ENCODE peak calls at places on chromosomes 12 and 14, in five cellular contexts. U is sigmoid colon, Z is GM06990, K is heart right ventricle, R is Karpas-422. G is an unnamed sample.

GRCh38 chr14:93974833-93975232 is 1.5 kb downstream of the ASB2 start:
- DNase-seq in U (no peak), Z (no peak), K (peak), R (no peak), G (no peak)

GRCh38 chr12:45284096-45284901 is 68.4 kb downstream of the ANO6 start:
- DNase-seq in Z (no peak), K (no peak), U (no peak), R (no peak), G (no peak)

GRCh38 chr12:113867258-113867657 is 98.9 kb downstream of the RBM19 start:
- DNase-seq in R (no peak), Z (no peak), U (no peak), K (no peak), G (no peak)

GRCh38 chr14:102353126-102353619 is 9.5 kb downstream of the CINP start:
- DNase-seq in K (no peak), R (no peak), U (no peak), Z (no peak), G (no peak)

GRCh38 chr14:76953196-76953945 is 75.1 kb downstream of the IRF2BPL start:
- DNase-seq in K (peak), U (peak), Z (peak), R (no peak), G (peak)

GRCh38 chr12:19707948-19708409 is 268.7 kb downstream of the AEBP2 start:
- DNase-seq in U (no peak), R (peak), Z (no peak), K (no peak), G (no peak)

GRCh38 chr12:56518570-56518969 is 3.0 kb upstream of the RBMS2 start:
- DNase-seq in R (no peak), Z (no peak), U (no peak), K (no peak), G (no peak)

GRCh38 chr14:70792939-70793338 is 16.4 kb downstream of the MAP3K9 start:
- DNase-seq in R (no peak), K (no peak), Z (no peak), U (no peak), G (no peak)

GRCh38 chr12:12398026-12398859 is 41.4 kb downstream of the BORCS5 start:
- DNase-seq in U (peak), R (no peak), K (peak), Z (no peak), G (peak)

GRCh38 chr14:24960816-24961215 is 89.1 kb downstream of the STXBP6 start:
- DNase-seq in Z (no peak), R (no peak), U (no peak), K (no peak), G (no peak)

GRCh38 chr12:14960548-14961465 is 594 bp downstream of the ARHGDIB start:
- DNase-seq in Z (peak), K (peak), U (no peak), R (peak), G (no peak)

GRCh38 chr12:120687570-120688289 is 781 bp downstream of the MLEC start:
- DNase-seq in R (peak), K (no peak), Z (no peak), U (peak), G (no peak)

GRCh38 chr12:7433276-7433822 is 10.6 kb downstream of the CD163L1 start:
- DNase-seq in U (no peak), K (no peak), Z (no peak), R (no peak), G (no peak)

GRCh38 chr14:96090441-96091148 is 51.4 kb downstream of the C14orf132 start:
- DNase-seq in K (peak), R (peak), Z (no peak), U (peak), G (no peak)

GRCh38 chr12:9687228-9687627 is 17.7 kb downstream of the CLEC2D start:
- DNase-seq in U (no peak), Z (no peak), R (no peak), K (no peak), G (no peak)

GRCh38 chr12:111412007-111412829 is 6.5 kb downstream of the SH2B3 start:
- DNase-seq in Z (no peak), U (no peak), K (peak), R (no peak), G (no peak)

GRCh38 chr12:109714141-109714912 is 702 bp downstream of the FAM222A start:
- DNase-seq in Z (peak), U (peak), R (peak), K (peak), G (no peak)

GRCh38 chr14:39615352-39615751 is 183.1 kb upstream of the FBXO33 start:
- DNase-seq in K (no peak), R (no peak), U (no peak), Z (no peak), G (no peak)

GRCh38 chr12:106682594-106683234 is 91.8 kb upstream of the RIC8B start:
- DNase-seq in R (peak), K (no peak), Z (no peak), U (no peak), G (no peak)